ENCODE peak calls at places on chromosomes 6 and 20, in five cellular contexts. X, O, J, U and F are unnamed samples.

GRCh38 chr6:10413850-10414765 is 766 bp downstream of the TFAP2A start:
- DNase-seq in X (no peak), O (no peak), U (no peak), J (no peak), F (no peak)

GRCh38 chr6:158060447-158061360 is 79.0 kb downstream of the SYNJ2 start:
- DNase-seq in J (no peak), O (no peak), U (peak; percentile 93), X (peak; percentile 60), F (no peak)

GRCh38 chr6:109388265-109388664 is 6.0 kb upstream of the CD164 start:
- DNase-seq in U (no peak), X (no peak), J (no peak), O (no peak), F (no peak)

GRCh38 chr6:34182751-34183531 is 37.1 kb upstream of the GRM4 start:
- DNase-seq in O (peak; percentile 72), J (peak; percentile 49), X (no peak), U (no peak), F (peak; percentile 74)

GRCh38 chr6:118652051-118652699 is 784 bp upstream of the CEP85L start:
- DNase-seq in X (no peak), J (no peak), O (no peak), U (no peak), F (no peak)

GRCh38 chr6:53811082-53811481 is 16.3 kb downstream of the LRRC1 start:
- DNase-seq in X (peak; percentile 80), J (no peak), O (no peak), U (no peak), F (no peak)

GRCh38 chr6:30670760-30671527 is 1.9 kb downstream of the DHX16 start:
- DNase-seq in U (no peak), X (no peak), J (no peak), O (no peak), F (no peak)

GRCh38 chr20:31670371-31671228 is 32.9 kb downstream of the COX4I2 start:
- DNase-seq in X (peak; percentile 48), O (no peak), J (no peak), U (peak; percentile 79), F (no peak)

GRCh38 chr6:31395832-31396231 is 7.6 kb upstream of the MICA start:
- DNase-seq in U (no peak), X (no peak), O (no peak), J (no peak), F (no peak)

GRCh38 chr20:59268827-59269226 is 31.6 kb upstream of the EDN3 start:
- DNase-seq in J (no peak), U (no peak), O (no peak), X (no peak), F (no peak)

GRCh38 chr6:40285535-40285934 is 301.6 kb downstream of the LRFN2 start:
- DNase-seq in X (no peak), O (no peak), U (no peak), J (no peak), F (no peak)

GRCh38 chr20:47391276-47392010 is 34.9 kb upstream of the ZMYND8 start:
- DNase-seq in J (no peak), U (no peak), O (no peak), X (no peak), F (no peak)

GRCh38 chr6:130708338-130708737 is 118.9 kb upstream of the SMLR1 start:
- DNase-seq in U (no peak), J (no peak), O (no peak), X (no peak), F (no peak)

GRCh38 chr6:34273242-34273805 is 24.5 kb upstream of the SMIM29 start:
- DNase-seq in O (no peak), U (peak; percentile 11), X (no peak), J (no peak), F (no peak)

GRCh38 chr6:22925304-22925835 is 356.0 kb downstream of the HDGFL1 start:
- DNase-seq in J (no peak), U (no peak), O (no peak), X (no peak), F (no peak)

GRCh38 chr6:106574729-106575458 is 54.4 kb downstream of the RTN4IP1 start:
- DNase-seq in X (peak; percentile 20), J (no peak), O (no peak), U (peak; percentile 60), F (no peak)

GRCh38 chr20:44632103-44632752 is 19.3 kb downstream of the ADA start:
- DNase-seq in O (no peak), J (no peak), X (no peak), U (no peak), F (no peak)

GRCh38 chr20:62506087-62506486 is 30.3 kb upstream of the GATA5 start:
- DNase-seq in X (no peak), J (no peak), O (no peak), U (no peak), F (no peak)

GRCh38 chr6:131282417-131282816 is 147.2 kb downstream of the AKAP7 start:
- DNase-seq in O (no peak), J (no peak), X (no peak), U (peak; percentile 36), F (no peak)

GRCh38 chr6:163971841-163972838 is 557.6 kb downstream of the QKI start:
- DNase-seq in O (no peak), J (no peak), X (no peak), U (no peak), F (no peak)

GRCh38 chr6:25259756-25260155 is 19.4 kb upstream of the CARMIL1 start:
- DNase-seq in X (no peak), J (no peak), O (no peak), U (no peak), F (no peak)

GRCh38 chr6:110042670-110043296 is 64.7 kb downstream of the GPR6 start:
- DNase-seq in J (no peak), O (no peak), U (no peak), X (no peak), F (no peak)

GRCh38 chr20:4606046-4606445 is 115.7 kb upstream of the PRND start:
- DNase-seq in U (no peak), J (no peak), O (no peak), X (no peak), F (no peak)

GRCh38 chr6:53014744-53015143 is 19.7 kb upstream of the GSTA4 start:
- DNase-seq in U (peak; percentile 7), J (no peak), O (no peak), X (no peak), F (no peak)

GRCh38 chr6:82040405-82041221 is 206.9 kb downstream of the IBTK start:
- DNase-seq in X (peak; percentile 43), U (peak; percentile 67), J (no peak), O (no peak), F (no peak)

GRCh38 chr6:35774116-35774794 is 2.1 kb upstream of the CLPSL2 start:
- DNase-seq in X (no peak), U (no peak), O (no peak), J (no peak), F (no peak)

GRCh38 chr20:48897298-48898044 is 24.0 kb upstream of the ARFGEF2 start:
- DNase-seq in J (no peak), U (peak; percentile 78), O (no peak), X (peak; percentile 41), F (no peak)

GRCh38 chr6:31308050-31308844 is 36.4 kb upstream of the HLA-C start:
- DNase-seq in X (peak; percentile 9), J (peak; percentile 71), O (peak; percentile 74), U (no peak), F (peak; percentile 60)

GRCh38 chr20:63745961-63746765 is 6.6 kb downstream of the SLC2A4RG start:
- DNase-seq in X (no peak), O (no peak), J (no peak), U (no peak), F (no peak)

GRCh38 chr6:168968228-168968627 is 285.4 kb downstream of the THBS2 start:
- DNase-seq in O (no peak), U (peak; percentile 94), J (no peak), X (peak; percentile 1), F (peak; percentile 30)

GRCh38 chr20:33124994-33125393 is 43.0 kb upstream of the BPIFA2 start:
- DNase-seq in U (no peak), J (no peak), O (no peak), X (no peak), F (no peak)

GRCh38 chr6:74578339-74578738 is 627.5 kb downstream of the COL12A1 start:
- DNase-seq in X (no peak), O (no peak), U (peak; percentile 75), J (no peak), F (no peak)

GRCh38 chr6:93088675-93089575 is 330.4 kb downstream of the EPHA7 start:
- DNase-seq in J (no peak), O (no peak), U (peak; percentile 77), X (no peak), F (no peak)

GRCh38 chr20:15200139-15200538 is 862.7 kb upstream of the FLRT3 start:
- DNase-seq in U (no peak), O (no peak), X (no peak), J (no peak), F (no peak)

GRCh38 chr20:2296545-2297351 is 947 bp downstream of the TGM3 start:
- DNase-seq in J (no peak), X (no peak), O (no peak), U (no peak), F (no peak)